ENCODE peak calls at places on chromosomes 13 and 19, in five cellular contexts. X is AG04450, Q is tibial nerve, K is body of pancreas, S is left ventricle myocardium inferior. B is an unnamed sample.

GRCh38 chr19:16002985-16003384 is 54.2 kb downstream of the OR10H4 start:
- DNase-seq in S (no peak), X (no peak), Q (no peak), K (no peak), B (peak; percentile 24)

GRCh38 chr19:375395-376110 is 31.0 kb upstream of the MIER2 start:
- DNase-seq in S (no peak), K (no peak), Q (no peak), X (no peak), B (peak; percentile 37)

GRCh38 chr19:11580665-11581418 is 3.4 kb upstream of the ACP5 start:
- DNase-seq in S (no peak), Q (no peak), K (peak; percentile 37), X (no peak), B (no peak)

GRCh38 chr13:98222081-98222554 is 45.0 kb upstream of the RNF113B start:
- DNase-seq in K (peak; percentile 91), Q (no peak), S (no peak), X (no peak), B (no peak)

GRCh38 chr19:37309834-37310575 is 60.9 kb upstream of the ZNF527 start:
- DNase-seq in Q (no peak), K (no peak), X (no peak), S (no peak), B (no peak)

GRCh38 chr19:42279148-42279901 is 10.3 kb downstream of the CIC start:
- DNase-seq in K (no peak), Q (no peak), S (no peak), X (no peak), B (no peak)

GRCh38 chr19:35011091-35011689 is 11.1 kb downstream of the GRAMD1A start:
- DNase-seq in S (no peak), K (no peak), Q (no peak), X (no peak), B (no peak)

GRCh38 chr13:66933994-66934393 is 296.1 kb downstream of the PCDH9 start:
- DNase-seq in X (peak; percentile 46), Q (no peak), K (no peak), S (no peak), B (peak; percentile 69)

GRCh38 chr13:33245505-33245904 is 40.0 kb downstream of the STARD13 start:
- DNase-seq in S (no peak), X (no peak), Q (no peak), K (no peak), B (no peak)

GRCh38 chr19:17202249-17202648 is 12.9 kb upstream of the USE1 start:
- DNase-seq in X (no peak), Q (no peak), S (no peak), K (no peak), B (peak; percentile 59)

GRCh38 chr13:99528547-99528946 is 27.3 kb downstream of the TM9SF2 start:
- DNase-seq in X (no peak), Q (no peak), S (no peak), K (no peak), B (no peak)

GRCh38 chr13:73061478-73062275 is 2.9 kb downstream of the KLF5 start:
- DNase-seq in Q (no peak), X (no peak), K (no peak), S (no peak), B (no peak)

GRCh38 chr13:41274881-41275280 is 11.5 kb upstream of the MTRF1 start:
- DNase-seq in K (no peak), Q (no peak), S (no peak), X (no peak), B (no peak)

GRCh38 chr13:34078334-34078999 is 260.5 kb downstream of the RFC3 start:
- DNase-seq in S (no peak), Q (no peak), K (no peak), X (no peak), B (no peak)

GRCh38 chr13:48741377-48741776 is 87.6 kb downstream of the CYSLTR2 start:
- DNase-seq in K (peak; percentile 46), S (no peak), Q (no peak), X (no peak), B (no peak)

GRCh38 chr13:113928701-113929627 is 44.9 kb downstream of the C13orf46 start:
- DNase-seq in Q (peak; percentile 86), K (peak; percentile 75), S (peak; percentile 90), X (peak; percentile 46), B (peak; percentile 57)

GRCh38 chr13:85597790-85598500 is 201.3 kb downstream of the SLITRK6 start:
- DNase-seq in K (no peak), S (no peak), Q (no peak), X (peak; percentile 33), B (no peak)

GRCh38 chr19:13150919-13151604 is 851 bp downstream of the IER2 start:
- DNase-seq in K (peak; percentile 35), X (no peak), S (peak; percentile 47), Q (no peak), B (no peak)

GRCh38 chr13:93794197-93794885 is 567.7 kb downstream of the GPC6 start:
- DNase-seq in X (no peak), S (no peak), Q (no peak), K (no peak), B (no peak)

GRCh38 chr13:99757756-99758464 is 213.7 kb downstream of the ZIC5 start:
- DNase-seq in X (no peak), K (no peak), S (no peak), Q (no peak), B (no peak)

GRCh38 chr13:24693862-24694471 is 13.8 kb downstream of the ATP12A start:
- DNase-seq in S (no peak), X (no peak), Q (no peak), K (peak; percentile 61), B (no peak)

GRCh38 chr13:44368062-44368591 is 5.5 kb upstream of the SERP2 start:
- DNase-seq in Q (no peak), K (no peak), X (peak; percentile 20), S (no peak), B (no peak)

GRCh38 chr19:42424712-42425131 is 2.5 kb downstream of the LIPE start:
- DNase-seq in X (no peak), S (no peak), K (no peak), Q (no peak), B (no peak)

GRCh38 chr13:27601771-27602170 is 18.6 kb downstream of the LNX2 start:
- DNase-seq in Q (no peak), X (no peak), K (no peak), S (no peak), B (no peak)

GRCh38 chr19:898663-899062 is 5.4 kb downstream of the RNU6-9 start:
- DNase-seq in X (no peak), Q (no peak), K (no peak), S (no peak), B (no peak)

GRCh38 chr13:30864352-30865130 is 41.5 kb upstream of the MEDAG start:
- DNase-seq in Q (no peak), K (no peak), X (peak; percentile 89), S (no peak), B (peak; percentile 51)

GRCh38 chr19:44757057-44757734 is 8.7 kb downstream of the BCL3 start:
- DNase-seq in K (peak; percentile 78), Q (peak; percentile 60), X (no peak), S (peak; percentile 81), B (no peak)

GRCh38 chr19:49491804-49492572 is 4.2 kb upstream of the RPS11 start:
- DNase-seq in X (no peak), S (no peak), Q (no peak), K (no peak), B (no peak)

GRCh38 chr19:49488863-49489537 is 1.6 kb downstream of the RPL13A start:
- DNase-seq in Q (no peak), K (no peak), S (no peak), X (no peak), B (no peak)

GRCh38 chr19:49489601-49490167 is 2.3 kb downstream of the RPL13A start:
- DNase-seq in Q (no peak), X (no peak), K (no peak), S (no peak), B (no peak)

GRCh38 chr19:49491030-49491803 is 3.8 kb downstream of the RPL13A start:
- DNase-seq in S (no peak), X (no peak), Q (no peak), K (no peak), B (no peak)

GRCh38 chr19:49490287-49491029 is 3.0 kb downstream of the RPL13A start:
- DNase-seq in X (no peak), K (no peak), S (no peak), Q (no peak), B (no peak)
- H3K4me3 ChIP-seq in X (peak overlapping the region; percentile 96), K (no peak overlapping the region), S (peak overlapping the region; percentile 98), Q (no peak overlapping the region), B (no peak overlapping the region)

GRCh38 chr19:54428323-54429175 is 13.3 kb downstream of the TTYH1 start:
- DNase-seq in S (no peak), K (no peak), X (no peak), Q (no peak), B (no peak)

GRCh38 chr19:54429545-54430227 is 14.4 kb downstream of the TTYH1 start:
- DNase-seq in S (no peak), X (no peak), Q (no peak), K (no peak), B (no peak)

GRCh38 chr19:54426291-54426918 is 11.1 kb downstream of the TTYH1 start:
- DNase-seq in K (no peak), X (no peak), S (no peak), Q (no peak), B (no peak)

GRCh38 chr19:54429176-54429495 is 13.9 kb downstream of the TTYH1 start:
- DNase-seq in S (no peak), X (no peak), Q (no peak), K (no peak), B (no peak)

DNA sequence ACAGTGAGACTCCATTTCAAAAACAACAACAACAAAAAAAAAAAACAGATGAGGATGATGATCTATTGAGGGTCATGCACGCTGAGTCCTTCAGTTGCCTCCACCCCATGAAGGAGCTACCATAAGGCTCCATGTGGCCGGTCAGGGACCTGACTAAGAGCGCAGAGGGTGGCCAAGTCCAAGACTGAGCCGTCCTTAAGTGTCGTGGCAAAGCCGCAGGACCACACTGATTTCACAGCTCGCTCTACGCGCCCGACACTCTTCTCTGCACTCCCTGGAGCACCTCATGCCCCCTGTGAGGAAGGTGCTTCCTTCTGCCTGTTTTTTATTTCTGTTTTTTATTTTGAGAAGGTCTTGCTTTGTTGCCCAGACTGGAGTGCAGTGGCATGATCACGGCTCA is 12.3 kb downstream of the TTYH1 start:
- DNase-seq in S (no peak), X (no peak), Q (no peak), K (no peak), B (no peak)
- H3K27me3 ChIP-seq in S (peaks cover 94% of the 10 kb centered on the region), X (peaks cover 23% of the 10 kb centered on the region), Q (no peaks in the 10 kb centered on the region), K (no peaks in the 10 kb centered on the region), B (peaks cover 51% of the 10 kb centered on the region)

GRCh38 chr19:29687244-29687896 is 22.1 kb downstream of the PLEKHF1 start:
- DNase-seq in S (no peak), K (peak; percentile 36), Q (no peak), X (peak; percentile 90), B (peak; percentile 66)
- H3K27ac ChIP-seq in S (no peak overlapping the region), K (no peak overlapping the region), Q (peak overlapping the region; percentile 88), X (peak overlapping the region; percentile 98), B (peak overlapping the region; percentile 70)

DNA sequence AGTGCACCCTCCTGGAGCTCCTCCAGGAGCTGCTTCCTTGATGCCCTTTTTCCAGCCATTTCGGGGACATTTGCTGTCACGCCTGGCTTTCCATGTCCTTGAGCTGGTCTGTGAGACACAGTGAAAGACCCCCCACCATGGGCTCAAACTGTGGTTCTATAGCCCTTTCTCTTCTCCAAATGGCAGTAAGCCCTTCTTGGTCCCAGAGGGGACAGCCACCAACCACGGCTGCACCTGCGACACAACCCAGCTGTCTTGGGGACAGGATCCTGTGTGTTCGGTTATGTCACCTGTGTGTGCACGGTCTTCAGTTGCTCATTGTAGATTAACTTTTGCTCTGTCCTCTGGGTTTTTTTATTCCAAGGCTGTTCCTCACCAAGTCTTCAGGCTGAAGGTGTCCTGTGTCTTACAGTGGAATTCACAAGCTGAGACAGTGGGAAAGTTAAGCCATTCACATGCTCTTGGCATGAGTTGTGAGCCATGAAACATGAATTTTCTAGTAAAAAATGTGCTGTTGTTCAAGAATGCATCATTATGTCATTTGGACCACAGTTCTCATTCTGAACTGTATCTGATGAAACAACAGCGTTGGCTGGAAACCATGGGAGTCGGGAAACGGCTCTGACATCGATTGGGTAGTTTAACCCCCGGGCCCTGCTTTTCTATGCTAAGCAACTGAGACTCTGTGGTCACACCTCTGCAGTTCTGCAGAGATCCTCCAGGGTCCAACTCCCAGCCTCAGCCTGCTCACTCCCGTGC is 129.5 kb upstream of the MCF2L start:
- DNase-seq in X (peak; percentile 20), K (peak; percentile 19), S (no peak), Q (no peak), B (no peak)
- H3K4me3 ChIP-seq in X (no peak overlapping the region), K (no peak overlapping the region), S (no peak overlapping the region), Q (no peak overlapping the region), B (no peak overlapping the region)